ENCODE peak calls at places on chromosomes 1 and 21, in six cellular contexts. E is HepG2, K is endothelial cell of umbilical vein, F is HCT116, R is breast epithelium, M is K562. C is an unnamed sample.

GRCh38 chr1:14975119-14975518 is 178.4 kb upstream of the TMEM51 start:
- DNase-seq in F (no peak), R (no peak), K (no peak), M (no peak), E (no peak), C (no peak)

GRCh38 chr1:84286071-84286470 is 15.4 kb upstream of the SAMD13 start:
- DNase-seq in R (no peak), F (no peak), M (no peak), E (no peak), K (no peak), C (no peak)

GRCh38 chr21:27026501-27026900 is 59.6 kb upstream of the ADAMTS5 start:
- DNase-seq in K (no peak), M (no peak), E (no peak), R (no peak), F (no peak), C (no peak)

GRCh38 chr1:219461891-219462528 is 150.9 kb downstream of the ZC3H11B start:
- DNase-seq in R (no peak), F (no peak), K (no peak), M (no peak), E (no peak), C (no peak)

GRCh38 chr1:170410391-170411146 is 121.4 kb upstream of the GORAB start:
- DNase-seq in E (no peak), M (no peak), K (no peak), R (no peak), F (no peak), C (no peak)

GRCh38 chr1:182198006-182198605 is 136.6 kb upstream of the ZNF648 start:
- DNase-seq in M (no peak), F (no peak), E (no peak), R (no peak), K (no peak), C (no peak)

GRCh38 chr1:151540982-151541377 is 871 bp downstream of the TUFT1 start:
- DNase-seq in R (no peak), K (no peak), E (no peak), F (no peak), M (no peak), C (peak)

GRCh38 chr1:110176299-110176956 is 26.1 kb downstream of the SLC6A17 start:
- DNase-seq in M (no peak), E (no peak), K (peak), R (peak), F (no peak), C (peak)

GRCh38 chr1:153945795-153946621 is 510 bp downstream of the DENND4B start:
- DNase-seq in M (peak), K (peak), F (no peak), R (peak), E (no peak), C (peak)

GRCh38 chr21:36461918-36462486 is 17.9 kb downstream of the CLDN14 start:
- DNase-seq in F (no peak), E (no peak), R (no peak), M (no peak), K (no peak), C (peak)

GRCh38 chr1:153697191-153697872 is 18.8 kb downstream of the NPR1 start:
- DNase-seq in K (peak), M (peak), E (peak), F (no peak), R (no peak), C (no peak)

GRCh38 chr1:58782308-58783089 is 1.3 kb downstream of the JUN start:
- DNase-seq in R (peak), K (peak), F (no peak), E (no peak), M (peak), C (peak)

GRCh38 chr1:230279583-230279945 is 146.6 kb downstream of the PGBD5 start:
- DNase-seq in R (peak), E (no peak), M (no peak), F (no peak), K (no peak), C (no peak)

GRCh38 chr1:197680311-197680710 is 95.0 kb downstream of the DENND1B start:
- DNase-seq in F (no peak), K (no peak), E (no peak), M (no peak), R (no peak), C (no peak)

GRCh38 chr1:2465371-2466269 is 10.5 kb upstream of the PLCH2 start:
- DNase-seq in E (no peak), F (no peak), M (no peak), R (no peak), K (no peak), C (no peak)

GRCh38 chr21:21175798-21176334 is 177.7 kb downstream of the NCAM2 start:
- DNase-seq in K (no peak), M (no peak), R (no peak), F (no peak), E (no peak), C (no peak)

GRCh38 chr1:32334864-32335618 is 992 bp downstream of the MARCKSL1 start:
- DNase-seq in K (peak), R (no peak), E (no peak), F (no peak), M (peak), C (peak)
- TF ChIP-seq POLR2AphosphoS5 in K (peak), R (no peak), E (no peak), F (no peak), M (no peak), C (peak)

DNA sequence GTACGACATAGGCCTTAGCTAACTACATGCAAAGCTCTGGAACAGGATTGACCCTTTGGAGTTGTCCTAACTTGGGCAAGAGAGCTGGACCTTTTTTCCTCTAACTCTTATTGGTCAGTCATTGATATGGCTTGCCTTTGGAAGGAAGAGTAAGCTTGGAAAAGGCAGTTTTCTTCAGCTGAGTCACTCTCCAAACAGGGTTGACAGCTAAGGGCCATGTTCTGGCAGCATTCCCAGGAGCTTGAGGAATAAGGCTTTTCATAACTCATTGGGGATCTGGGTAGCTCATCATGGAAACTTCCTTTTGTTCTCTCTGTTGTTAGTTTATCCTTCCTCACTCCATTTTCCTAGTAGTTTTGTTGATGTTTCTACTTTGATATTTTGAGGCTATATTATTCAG is 14.5 kb upstream of the ERRFI1 start:
- DNase-seq in K (peak), R (peak), M (no peak), E (peak), F (peak), C (peak)
- H3K27ac ChIP-seq in K (peak), R (peak), M (no peak), E (peak), F (peak), C (peak)

GRCh38 chr1:160640359-160641123 is 6.3 kb downstream of the SLAMF1 start:
- DNase-seq in F (no peak), E (no peak), M (peak), R (no peak), K (no peak), C (no peak)
- TF ChIP-seq POLR2AphosphoS5 in F (no peak), E (no peak), M (no peak), R (no peak), K (no peak), C (no peak)

DNA sequence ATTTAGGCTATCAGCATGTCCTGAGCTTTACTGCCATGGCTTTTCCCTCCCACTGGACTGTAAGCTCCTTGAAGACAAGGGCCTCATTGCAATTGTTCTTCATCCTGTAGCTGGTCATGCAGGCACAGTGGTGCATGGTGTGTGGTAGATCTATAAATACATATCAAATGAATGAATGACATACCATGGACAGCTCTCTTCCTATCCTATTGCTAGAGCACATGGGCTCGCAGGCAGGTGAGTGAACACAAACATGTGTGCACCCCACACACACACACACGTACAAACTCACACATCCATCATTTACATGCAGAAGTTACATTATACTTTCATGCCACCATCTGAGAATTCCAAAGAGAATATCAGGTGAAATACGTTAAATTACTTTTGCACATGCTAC is 172.9 kb upstream of the RUNX1 start:
- DNase-seq in E (no peak), F (no peak), M (no peak), R (no peak), K (no peak), C (no peak)
- H3K27ac ChIP-seq in E (no peak), F (no peak), M (no peak), R (no peak), K (no peak), C (no peak)

GRCh38 chr1:201506573-201507567 is at the start of gene CSRP1:
- DNase-seq in R (peak), K (peak), M (peak), E (no peak), F (peak), C (peak)
- TF ChIP-seq POLR2AphosphoS5 in R (peak), K (peak), M (peak), E (no peak), F (peak), C (peak)

GRCh38 chr21:46050651-46051378 is 47.1 kb upstream of the COL6A2 start:
- DNase-seq in M (no peak), F (no peak), E (no peak), K (no peak), R (no peak), C (no peak)
- H3K27ac ChIP-seq in M (no peak), F (no peak), E (no peak), K (no peak), R (peak), C (peak)

GRCh38 chr1:232209357-232209756 is 420.6 kb downstream of the SIPA1L2 start:
- DNase-seq in R (no peak), K (no peak), E (no peak), M (no peak), F (no peak), C (no peak)
- TF ChIP-seq POLR2AphosphoS5 in R (no peak), K (no peak), E (no peak), M (no peak), F (no peak), C (no peak)

GRCh38 chr1:41894778-41895483 is 23.8 kb downstream of the HIVEP3 start:
- DNase-seq in R (no peak), E (no peak), K (no peak), M (no peak), F (no peak), C (no peak)
- H3K27ac ChIP-seq in R (peak), E (no peak), K (no peak), M (no peak), F (no peak), C (no peak)

DNA sequence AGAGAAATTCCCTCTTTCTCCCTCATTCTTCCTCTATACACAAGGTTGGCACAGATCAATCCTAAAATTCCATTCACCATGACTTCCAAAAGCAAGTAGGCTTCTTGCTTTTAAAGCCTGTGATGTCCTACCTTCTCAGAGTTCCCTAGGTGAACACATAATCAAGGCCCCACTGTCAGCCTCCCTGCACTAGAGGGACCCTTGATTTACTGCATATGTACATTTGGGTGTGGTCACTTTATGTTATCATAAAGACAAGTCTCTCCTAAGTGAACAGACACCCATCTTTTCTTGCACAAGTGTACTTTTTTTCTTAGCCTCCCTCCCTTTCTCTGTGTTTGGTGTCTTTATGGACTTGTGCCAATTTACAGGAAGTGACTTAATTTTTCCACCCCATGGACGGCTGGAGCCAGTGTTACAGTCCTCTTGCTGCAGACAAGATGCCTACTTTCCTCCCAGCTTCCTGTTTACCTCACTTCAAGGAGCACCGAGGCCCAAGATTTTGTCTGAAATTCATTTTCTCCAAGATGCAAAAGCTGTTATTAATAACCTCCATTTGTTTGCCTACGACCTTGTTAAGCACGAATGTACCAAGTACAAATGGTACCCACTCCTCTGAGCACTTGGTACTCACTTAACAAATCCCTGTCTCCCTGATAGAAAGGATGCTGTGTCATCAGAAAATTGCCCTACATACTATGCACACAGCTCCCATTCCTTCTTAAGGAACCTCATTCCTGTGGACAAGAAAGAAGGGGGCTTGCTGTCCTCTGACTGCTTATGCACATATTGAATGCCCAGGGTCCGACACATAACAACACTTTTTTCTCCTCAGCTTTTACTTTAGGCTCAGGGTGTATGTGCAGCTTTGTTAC is 82.8 kb upstream of the SLC44A3 start:
- DNase-seq in F (no peak), K (peak), E (no peak), M (no peak), R (no peak), C (no peak)
- TF ChIP-seq POLR2AphosphoS5 in F (peak), K (no peak), E (no peak), M (no peak), R (no peak), C (no peak)

DNA sequence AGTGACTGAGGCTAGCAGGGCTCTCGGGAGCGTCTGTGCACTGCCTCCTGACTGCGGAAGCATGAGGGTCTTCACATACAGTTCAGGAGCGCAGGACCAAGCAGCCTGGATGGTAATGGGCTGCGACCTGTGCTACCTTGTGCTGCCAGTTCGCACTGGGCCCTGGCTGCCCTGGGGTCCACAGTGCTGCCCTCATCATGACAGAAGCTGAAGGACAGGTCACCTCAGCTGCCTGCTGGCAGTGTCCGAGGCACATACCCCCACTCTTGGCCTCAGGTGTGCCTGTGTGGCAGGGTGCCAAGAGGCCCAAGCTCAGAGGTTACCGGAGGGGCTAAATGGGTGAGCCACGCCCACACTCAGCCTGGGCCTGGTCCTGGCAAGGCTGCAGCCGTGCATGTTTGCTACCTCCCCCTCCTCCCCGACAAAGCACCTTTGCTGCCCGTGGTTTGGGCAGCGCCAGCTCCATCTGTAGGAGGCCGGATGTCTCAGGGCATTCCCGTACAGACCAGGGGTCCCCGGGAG is 4.4 kb downstream of the JMJD4 start:
- DNase-seq in F (no peak), M (peak), R (no peak), E (peak), K (no peak), C (no peak)
- H3K27ac ChIP-seq in F (peak), M (no peak), R (no peak), E (peak), K (no peak), C (no peak)